ENCODE peak calls at places on chromosome 22, in seven cellular contexts. E is transverse colon, T is upper lobe of left lung, X is GM12878, K is vagina, B is sigmoid colon, L is spleen. O is an unnamed sample.

GRCh38 chr22:50060441-50061140 is 2.5 kb upstream of the TTLL8 start:
- DNase-seq in E (no peak), T (peak), X (no peak), K (no peak), B (no peak), L (no peak), O (no peak)

GRCh38 chr22:35023692-35024363 is 42.1 kb upstream of the ISX start:
- DNase-seq in E (peak), T (peak), X (no peak), K (no peak), B (no peak), L (peak), O (no peak)

GRCh38 chr22:45977551-45978274 is 751 bp upstream of the WNT7B start:
- DNase-seq in E (no peak), T (peak), X (no peak), K (no peak), B (no peak), L (no peak), O (no peak)

GRCh38 chr22:48683640-48684039 is 1144.0 kb downstream of the BRD1 start:
- DNase-seq in E (no peak), T (no peak), X (no peak), K (no peak), B (no peak), L (no peak), O (no peak)

GRCh38 chr22:49960967-49961600 is 512 bp downstream of the PIM3 start:
- DNase-seq in E (peak), T (peak), X (no peak), K (no peak), B (peak), L (peak), O (no peak)

GRCh38 chr22:19407649-19408606 is 23.6 kb downstream of the HIRA start:
- DNase-seq in E (no peak), T (no peak), X (no peak), K (no peak), B (peak), L (no peak), O (no peak)

GRCh38 chr22:22767876-22768602 is 119.6 kb upstream of the IGLL5 start:
- DNase-seq in E (no peak), T (no peak), X (no peak), K (peak), B (no peak), L (no peak), O (no peak)

GRCh38 chr22:30694638-30695350 is at the start of gene OSBP2:
- DNase-seq in E (peak), T (peak), X (no peak), K (no peak), B (peak), L (peak), O (no peak)

GRCh38 chr22:25334091-25334490 is 114.7 kb downstream of the CRYBB2 start:
- DNase-seq in E (peak), T (no peak), X (peak), K (no peak), B (no peak), L (no peak), O (no peak)

DNA sequence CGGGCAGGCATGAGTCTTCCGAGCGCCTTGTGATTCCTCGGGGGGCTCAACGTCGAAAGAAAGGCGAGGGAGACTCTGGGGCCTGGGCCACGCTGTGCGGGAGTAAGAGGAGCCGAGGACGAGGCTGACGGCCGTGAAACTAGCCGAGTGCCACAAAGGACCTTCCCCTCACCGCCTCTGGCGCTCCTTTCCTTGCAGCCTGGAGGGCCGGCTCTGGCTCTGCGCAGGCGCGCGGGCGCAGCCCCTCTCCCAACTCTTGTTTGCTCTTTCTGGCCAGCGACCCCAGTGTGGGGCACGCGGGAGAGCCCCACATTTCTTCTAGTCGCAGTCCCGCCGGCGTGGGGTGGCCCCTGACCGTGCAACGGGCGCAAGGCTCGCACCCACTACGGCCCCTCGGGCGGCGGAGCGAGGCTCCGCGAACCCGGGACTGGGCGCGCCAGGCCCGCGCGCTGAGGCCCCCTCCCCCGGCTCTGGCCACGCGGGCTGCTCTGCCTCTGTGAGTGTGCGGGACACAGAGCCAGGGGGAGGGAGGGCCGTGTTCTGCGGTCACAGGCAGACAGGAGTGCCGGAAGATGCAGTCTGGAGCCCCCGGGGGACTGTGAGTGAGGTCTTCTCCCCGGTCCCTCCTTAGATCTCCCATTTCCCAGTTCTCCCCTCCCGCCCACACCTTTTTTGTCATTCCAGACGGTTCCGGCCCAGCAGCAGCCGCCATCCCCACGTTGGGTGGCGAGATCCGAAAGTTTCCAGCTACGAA is 1.0 kb upstream of the TOB2 start:
- DNase-seq in E (peak), T (peak), X (no peak), K (no peak), B (peak), L (peak), O (no peak)
- TF ChIP-seq POLR2AphosphoS5 in E (peak), T (no peak), X (peak), K (no peak), B (no peak), L (no peak), O (no peak)

GRCh38 chr22:41598081-41598480 is 8.4 kb upstream of the PMM1 start:
- DNase-seq in E (no peak), T (no peak), X (no peak), K (no peak), B (no peak), L (peak), O (no peak)

GRCh38 chr22:41603873-41604332 is 14.3 kb upstream of the PMM1 start:
- DNase-seq in E (no peak), T (no peak), X (peak), K (no peak), B (no peak), L (peak), O (no peak)

GRCh38 chr22:41597635-41597953 is 8.0 kb upstream of the PMM1 start:
- DNase-seq in E (no peak), T (no peak), X (no peak), K (no peak), B (no peak), L (no peak), O (no peak)

GRCh38 chr22:41598891-41599635 is 9.4 kb upstream of the PMM1 start:
- DNase-seq in E (no peak), T (no peak), X (no peak), K (no peak), B (no peak), L (peak), O (no peak)

GRCh38 chr22:41600976-41601375 is 11.3 kb upstream of the PMM1 start:
- DNase-seq in E (no peak), T (no peak), X (no peak), K (no peak), B (no peak), L (peak), O (no peak)
- TF ChIP-seq POLR2A in E (no peak), T (no peak), X (peak), K (no peak), B (no peak), L (no peak), O (no peak)

GRCh38 chr22:32796865-32797573 is 4.5 kb upstream of the TIMP3 start:
- DNase-seq in E (peak), T (peak), X (no peak), K (no peak), B (peak), L (peak), O (no peak)
- TF ChIP-seq POLR2AphosphoS5 in E (no peak), T (no peak), X (no peak), K (no peak), B (no peak), L (peak), O (peak)

GRCh38 chr22:37577957-37578356 is 1.9 kb downstream of the LGALS2 start:
- DNase-seq in E (no peak), T (no peak), X (no peak), K (no peak), B (no peak), L (no peak), O (no peak)
- TF ChIP-seq POLR2A in E (no peak), T (no peak), X (no peak), K (no peak), B (no peak), L (no peak), O (no peak)

DNA sequence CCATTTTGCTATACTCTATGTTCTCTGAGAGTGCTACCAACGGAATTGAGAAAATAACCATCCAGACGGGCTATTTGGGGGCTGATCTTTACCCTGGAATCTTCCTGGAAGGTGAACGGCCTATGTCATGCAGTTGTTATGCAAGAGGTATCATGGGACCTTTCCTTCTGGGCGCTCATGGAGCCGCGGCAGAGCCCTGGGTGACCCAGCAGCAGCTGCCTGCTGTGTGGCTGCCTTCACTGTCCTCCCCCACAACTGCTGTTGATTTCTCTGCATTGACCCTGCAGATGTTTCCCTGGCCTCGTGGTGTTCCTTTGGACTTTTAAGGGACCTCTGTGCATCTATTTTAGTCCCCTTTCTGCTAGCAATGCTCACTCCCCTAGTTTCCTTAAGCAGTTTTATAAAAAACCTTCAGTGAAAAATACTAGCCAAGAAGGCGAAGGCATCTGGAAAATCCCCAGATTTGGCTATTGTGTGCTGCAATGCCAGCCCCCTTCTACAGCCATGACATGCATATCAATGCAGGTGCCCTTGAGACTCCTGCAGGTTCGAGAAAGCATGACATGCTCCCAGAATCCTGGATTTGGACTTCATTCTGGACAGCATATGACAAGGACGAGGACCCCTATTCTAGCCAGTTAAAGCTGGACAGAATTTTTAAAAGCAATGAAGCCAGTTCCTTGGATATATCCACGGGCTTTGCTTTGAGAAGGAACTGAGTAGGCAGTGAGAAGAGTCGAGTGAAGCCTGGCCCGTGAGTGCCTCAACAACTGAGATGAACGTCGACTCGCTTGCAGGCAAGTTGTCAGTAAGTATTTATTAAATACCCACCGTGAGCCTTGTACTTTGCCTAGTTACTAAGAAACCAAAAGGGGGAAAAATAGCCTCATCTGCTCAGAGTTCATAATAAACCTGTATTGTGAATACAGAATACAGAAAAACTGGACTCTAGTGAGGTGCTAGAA is at the start of gene SLC25A18:
- DNase-seq in E (peak), T (no peak), X (no peak), K (peak), B (peak), L (peak), O (no peak)
- TF ChIP-seq POLR2AphosphoS5 in E (peak), T (peak), X (no peak), K (peak), B (peak), L (peak), O (peak)

GRCh38 chr22:41367039-41367679 is 14.6 kb upstream of the TEF start:
- DNase-seq in E (peak), T (peak), X (no peak), K (peak), B (peak), L (peak), O (peak)
- TF ChIP-seq POLR2A in E (peak), T (no peak), X (no peak), K (no peak), B (peak), L (no peak), O (no peak)

O was measured in esophagus muscularis mucosa.